ENCODE peak calls at places on chromosomes 2 and 18, in seven cellular contexts. B, Q, N, T, X, E and L are unnamed samples.

GRCh38 chr2:9836074-9836473 is 7.2 kb upstream of the TAF1B start:
- DNase-seq in B (no peak), Q (no peak), N (no peak), T (no peak), X (no peak), E (no peak), L (no peak)

GRCh38 chr2:230871361-230872150 is 6.8 kb downstream of the ITM2C start:
- DNase-seq in B (peak; percentile 45), Q (no peak), N (no peak), T (no peak), X (no peak), E (no peak), L (no peak)

GRCh38 chr2:85935746-85936208 is 47.0 kb upstream of the ST3GAL5 start:
- DNase-seq in B (no peak), Q (no peak), N (no peak), T (no peak), X (no peak), E (no peak), L (no peak)

GRCh38 chr2:238104071-238104511 is 4.0 kb downstream of the ESPNL start:
- DNase-seq in B (peak; percentile 29), Q (no peak), N (no peak), T (no peak), X (no peak), E (no peak), L (no peak)

GRCh38 chr18:21000667-21001066 is 110.9 kb downstream of the ROCK1 start:
- DNase-seq in B (no peak), Q (no peak), N (no peak), T (no peak), X (no peak), E (no peak), L (no peak)

GRCh38 chr2:19868705-19869550 is 32.9 kb downstream of the TTC32 start:
- DNase-seq in B (peak; percentile 63), Q (peak; percentile 57), N (no peak), T (peak; percentile 35), X (peak; percentile 31), E (peak; percentile 44), L (no peak)

GRCh38 chr18:26406294-26406693 is 142.1 kb downstream of the KCTD1 start:
- DNase-seq in B (no peak), Q (no peak), N (no peak), T (no peak), X (no peak), E (no peak), L (no peak)

GRCh38 chr2:240269886-240270285 is 129.4 kb upstream of the OTOS start:
- DNase-seq in B (no peak), Q (no peak), N (no peak), T (no peak), X (no peak), E (no peak), L (no peak)

GRCh38 chr18:11070593-11070992 is 78.8 kb downstream of the PIEZO2 start:
- DNase-seq in B (no peak), Q (no peak), N (no peak), T (no peak), X (no peak), E (no peak), L (no peak)